ENCODE peak calls at places on chromosomes 4 and X, in ten cellular contexts. One of them, this sample, is unnamed.

GRCh38 chrX:15142084-15142715 is 127.7 kb downstream of the ASB9 start:
- DNase-seq in suprapubic skin: no peak
- DNase-seq in stomach: no peak
- DNase-seq in SK-N-SH: no peak
- DNase-seq in upper lobe of left lung: no peak
- DNase-seq in sigmoid colon: no peak
- DNase-seq in transverse colon: no peak
- DNase-seq in GM12878: no peak
- DNase-seq in tibial nerve: no peak
- DNase-seq in HepG2: peak
- DNase-seq in this sample: no peak

GRCh38 chr4:54844911-54845310 is 187.2 kb downstream of the KIT start:
- DNase-seq in HepG2: no peak
- DNase-seq in transverse colon: no peak
- DNase-seq in stomach: no peak
- DNase-seq in suprapubic skin: no peak
- DNase-seq in sigmoid colon: no peak
- DNase-seq in GM12878: no peak
- DNase-seq in SK-N-SH: no peak
- DNase-seq in tibial nerve: no peak
- DNase-seq in upper lobe of left lung: no peak
- DNase-seq in this sample: no peak

GRCh38 chr4:170090667-170091052 is 904 bp upstream of the AADAT start:
- DNase-seq in stomach: no peak
- DNase-seq in HepG2: no peak
- DNase-seq in sigmoid colon: no peak
- DNase-seq in SK-N-SH: peak
- DNase-seq in tibial nerve: no peak
- DNase-seq in suprapubic skin: no peak
- DNase-seq in transverse colon: no peak
- DNase-seq in upper lobe of left lung: no peak
- DNase-seq in GM12878: no peak
- DNase-seq in this sample: no peak

GRCh38 chr4:185283723-185284122 is 74.3 kb downstream of the SNX25 start:
- DNase-seq in suprapubic skin: no peak
- DNase-seq in SK-N-SH: no peak
- DNase-seq in stomach: no peak
- DNase-seq in transverse colon: no peak
- DNase-seq in sigmoid colon: no peak
- DNase-seq in GM12878: no peak
- DNase-seq in HepG2: no peak
- DNase-seq in tibial nerve: no peak
- DNase-seq in upper lobe of left lung: no peak
- DNase-seq in this sample: no peak

GRCh38 chr4:1772869-1773538 is 20.1 kb upstream of the FGFR3 start:
- DNase-seq in suprapubic skin: no peak
- DNase-seq in sigmoid colon: no peak
- DNase-seq in SK-N-SH: peak
- DNase-seq in upper lobe of left lung: no peak
- DNase-seq in HepG2: no peak
- DNase-seq in stomach: no peak
- DNase-seq in tibial nerve: no peak
- DNase-seq in transverse colon: no peak
- DNase-seq in GM12878: no peak
- DNase-seq in this sample: no peak

GRCh38 chrX:794311-794710 is 163.7 kb downstream of the SHOX start:
- DNase-seq in transverse colon: no peak
- DNase-seq in HepG2: no peak
- DNase-seq in tibial nerve: no peak
- DNase-seq in stomach: no peak
- DNase-seq in upper lobe of left lung: no peak
- DNase-seq in GM12878: no peak
- DNase-seq in sigmoid colon: no peak
- DNase-seq in suprapubic skin: no peak
- DNase-seq in SK-N-SH: no peak
- DNase-seq in this sample: no peak

GRCh38 chrX:112738347-112739033 is 58.8 kb upstream of the LHFPL1 start:
- DNase-seq in sigmoid colon: no peak
- DNase-seq in suprapubic skin: no peak
- DNase-seq in stomach: no peak
- DNase-seq in HepG2: no peak
- DNase-seq in GM12878: no peak
- DNase-seq in tibial nerve: no peak
- DNase-seq in SK-N-SH: no peak
- DNase-seq in upper lobe of left lung: no peak
- DNase-seq in transverse colon: no peak
- DNase-seq in this sample: no peak

GRCh38 chr4:159015862-159016261 is 87.0 kb upstream of the RAPGEF2 start:
- DNase-seq in HepG2: no peak
- DNase-seq in SK-N-SH: no peak
- DNase-seq in tibial nerve: no peak
- DNase-seq in upper lobe of left lung: no peak
- DNase-seq in GM12878: no peak
- DNase-seq in suprapubic skin: no peak
- DNase-seq in transverse colon: no peak
- DNase-seq in sigmoid colon: no peak
- DNase-seq in stomach: no peak
- DNase-seq in this sample: no peak

GRCh38 chr4:92307156-92307555 is 3.4 kb downstream of the GRID2 start:
- DNase-seq in tibial nerve: no peak
- DNase-seq in suprapubic skin: no peak
- DNase-seq in upper lobe of left lung: no peak
- DNase-seq in sigmoid colon: no peak
- DNase-seq in stomach: no peak
- DNase-seq in transverse colon: no peak
- DNase-seq in HepG2: no peak
- DNase-seq in GM12878: no peak
- DNase-seq in SK-N-SH: no peak
- DNase-seq in this sample: no peak

GRCh38 chrX:145178268-145178667 is 69.0 kb upstream of the SPANXN1 start:
- DNase-seq in stomach: no peak
- DNase-seq in tibial nerve: no peak
- DNase-seq in suprapubic skin: no peak
- DNase-seq in HepG2: no peak
- DNase-seq in upper lobe of left lung: no peak
- DNase-seq in SK-N-SH: peak
- DNase-seq in transverse colon: no peak
- DNase-seq in sigmoid colon: no peak
- DNase-seq in GM12878: no peak
- DNase-seq in this sample: no peak

GRCh38 chrX:46572295-46572936 is 1.1 kb upstream of the CHST7 start:
- DNase-seq in sigmoid colon: no peak
- DNase-seq in transverse colon: no peak
- DNase-seq in GM12878: peak
- DNase-seq in upper lobe of left lung: no peak
- DNase-seq in HepG2: no peak
- DNase-seq in suprapubic skin: no peak
- DNase-seq in tibial nerve: no peak
- DNase-seq in stomach: no peak
- DNase-seq in SK-N-SH: no peak
- DNase-seq in this sample: no peak

GRCh38 chr4:82984459-82984858 is 26.2 kb downstream of the LIN54 start:
- DNase-seq in GM12878: no peak
- DNase-seq in tibial nerve: no peak
- DNase-seq in HepG2: peak
- DNase-seq in upper lobe of left lung: no peak
- DNase-seq in SK-N-SH: no peak
- DNase-seq in transverse colon: no peak
- DNase-seq in sigmoid colon: no peak
- DNase-seq in suprapubic skin: no peak
- DNase-seq in stomach: no peak
- DNase-seq in this sample: no peak

GRCh38 chr4:134200811-134201215 is 776 bp downstream of the PABPC4L start:
- DNase-seq in upper lobe of left lung: no peak
- DNase-seq in HepG2: no peak
- DNase-seq in tibial nerve: no peak
- DNase-seq in transverse colon: no peak
- DNase-seq in sigmoid colon: peak
- DNase-seq in suprapubic skin: peak
- DNase-seq in SK-N-SH: no peak
- DNase-seq in stomach: no peak
- DNase-seq in GM12878: no peak
- DNase-seq in this sample: no peak

GRCh38 chrX:114999906-115000305 is 17.5 kb downstream of the IL13RA2 start:
- DNase-seq in SK-N-SH: no peak
- DNase-seq in GM12878: no peak
- DNase-seq in stomach: no peak
- DNase-seq in transverse colon: no peak
- DNase-seq in sigmoid colon: no peak
- DNase-seq in suprapubic skin: no peak
- DNase-seq in tibial nerve: no peak
- DNase-seq in HepG2: no peak
- DNase-seq in upper lobe of left lung: no peak
- DNase-seq in this sample: no peak

GRCh38 chrX:72050011-72050410 is 81.7 kb downstream of the RTL5 start:
- DNase-seq in sigmoid colon: no peak
- DNase-seq in stomach: no peak
- DNase-seq in suprapubic skin: no peak
- DNase-seq in GM12878: no peak
- DNase-seq in HepG2: no peak
- DNase-seq in transverse colon: no peak
- DNase-seq in tibial nerve: no peak
- DNase-seq in upper lobe of left lung: no peak
- DNase-seq in SK-N-SH: no peak
- DNase-seq in this sample: no peak

GRCh38 chr4:116361782-116362181 is 723.6 kb downstream of the TRAM1L1 start:
- DNase-seq in SK-N-SH: no peak
- DNase-seq in HepG2: peak
- DNase-seq in sigmoid colon: no peak
- DNase-seq in GM12878: no peak
- DNase-seq in transverse colon: no peak
- DNase-seq in stomach: no peak
- DNase-seq in upper lobe of left lung: no peak
- DNase-seq in suprapubic skin: no peak
- DNase-seq in tibial nerve: no peak
- DNase-seq in this sample: no peak

GRCh38 chr4:116358633-116359222 is 726.6 kb downstream of the TRAM1L1 start:
- DNase-seq in stomach: peak
- DNase-seq in upper lobe of left lung: peak
- DNase-seq in GM12878: peak
- DNase-seq in tibial nerve: no peak
- DNase-seq in HepG2: peak
- DNase-seq in suprapubic skin: no peak
- DNase-seq in transverse colon: peak
- DNase-seq in SK-N-SH: peak
- DNase-seq in sigmoid colon: no peak
- DNase-seq in this sample: no peak

GRCh38 chr4:116362603-116363002 is 722.8 kb downstream of the TRAM1L1 start:
- DNase-seq in upper lobe of left lung: no peak
- DNase-seq in GM12878: no peak
- DNase-seq in transverse colon: no peak
- DNase-seq in HepG2: no peak
- DNase-seq in tibial nerve: no peak
- DNase-seq in suprapubic skin: no peak
- DNase-seq in sigmoid colon: no peak
- DNase-seq in stomach: no peak
- DNase-seq in SK-N-SH: no peak
- DNase-seq in this sample: no peak

DNA sequence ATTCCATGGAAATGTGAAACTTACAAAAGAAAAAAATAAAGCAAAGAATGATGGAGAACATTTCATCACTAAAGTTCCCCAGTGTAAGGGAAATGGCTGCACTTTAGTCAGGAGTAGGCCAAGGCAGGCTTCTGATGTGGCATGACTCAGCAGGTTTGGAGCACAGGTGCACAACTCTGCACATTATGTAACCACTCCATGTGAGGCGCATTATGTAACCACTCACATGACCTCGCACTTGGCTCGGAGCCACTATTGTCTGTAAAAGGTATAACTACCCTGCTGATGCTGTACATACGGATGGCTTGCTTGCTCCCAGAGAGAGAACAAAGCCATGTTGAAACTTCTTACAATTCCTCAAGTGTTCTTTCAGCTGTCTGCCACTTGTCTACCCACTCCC is 727.6 kb downstream of the TRAM1L1 start:
- DNase-seq in sigmoid colon: no peak
- DNase-seq in HepG2: peak
- DNase-seq in suprapubic skin: no peak
- DNase-seq in stomach: peak
- DNase-seq in transverse colon: peak
- DNase-seq in tibial nerve: no peak
- DNase-seq in upper lobe of left lung: peak
- DNase-seq in SK-N-SH: no peak
- DNase-seq in GM12878: no peak
- DNase-seq in this sample: no peak
- TF ChIP-seq EP300 in sigmoid colon: no peak
- TF ChIP-seq EP300 in HepG2: peak
- TF ChIP-seq EP300 in suprapubic skin: no peak
- TF ChIP-seq EP300 in stomach: no peak
- TF ChIP-seq EP300 in transverse colon: no peak
- TF ChIP-seq EP300 in tibial nerve: no peak
- TF ChIP-seq EP300 in upper lobe of left lung: no peak
- TF ChIP-seq EP300 in SK-N-SH: no peak
- TF ChIP-seq EP300 in GM12878: no peak
- TF ChIP-seq EP300 in this sample: no peak

GRCh38 chr4:15162465-15163283 is 160.4 kb downstream of the CPEB2 start:
- DNase-seq in sigmoid colon: no peak
- DNase-seq in stomach: no peak
- DNase-seq in SK-N-SH: peak
- DNase-seq in transverse colon: no peak
- DNase-seq in suprapubic skin: no peak
- DNase-seq in upper lobe of left lung: no peak
- DNase-seq in tibial nerve: no peak
- DNase-seq in HepG2: peak
- DNase-seq in GM12878: no peak
- DNase-seq in this sample: no peak
- TF ChIP-seq CTCF in sigmoid colon: no peak
- TF ChIP-seq CTCF in stomach: peak
- TF ChIP-seq CTCF in SK-N-SH: peak
- TF ChIP-seq CTCF in transverse colon: no peak
- TF ChIP-seq CTCF in suprapubic skin: no peak
- TF ChIP-seq CTCF in upper lobe of left lung: peak
- TF ChIP-seq CTCF in tibial nerve: peak
- TF ChIP-seq CTCF in HepG2: peak
- TF ChIP-seq CTCF in GM12878: peak
- TF ChIP-seq CTCF in this sample: no peak

GRCh38 chr4:81173213-81173612 is 41.8 kb downstream of the PRKG2 start:
- DNase-seq in tibial nerve: no peak
- DNase-seq in stomach: no peak
- DNase-seq in GM12878: no peak
- DNase-seq in transverse colon: no peak
- DNase-seq in sigmoid colon: no peak
- DNase-seq in upper lobe of left lung: no peak
- DNase-seq in suprapubic skin: no peak
- DNase-seq in HepG2: no peak
- DNase-seq in SK-N-SH: no peak
- DNase-seq in this sample: no peak
- TF ChIP-seq EP300 in tibial nerve: no peak
- TF ChIP-seq EP300 in stomach: no peak
- TF ChIP-seq EP300 in GM12878: no peak
- TF ChIP-seq EP300 in transverse colon: no peak
- TF ChIP-seq EP300 in sigmoid colon: no peak
- TF ChIP-seq EP300 in upper lobe of left lung: no peak
- TF ChIP-seq EP300 in suprapubic skin: no peak
- TF ChIP-seq EP300 in HepG2: no peak
- TF ChIP-seq EP300 in SK-N-SH: no peak
- TF ChIP-seq EP300 in this sample: no peak

DNA sequence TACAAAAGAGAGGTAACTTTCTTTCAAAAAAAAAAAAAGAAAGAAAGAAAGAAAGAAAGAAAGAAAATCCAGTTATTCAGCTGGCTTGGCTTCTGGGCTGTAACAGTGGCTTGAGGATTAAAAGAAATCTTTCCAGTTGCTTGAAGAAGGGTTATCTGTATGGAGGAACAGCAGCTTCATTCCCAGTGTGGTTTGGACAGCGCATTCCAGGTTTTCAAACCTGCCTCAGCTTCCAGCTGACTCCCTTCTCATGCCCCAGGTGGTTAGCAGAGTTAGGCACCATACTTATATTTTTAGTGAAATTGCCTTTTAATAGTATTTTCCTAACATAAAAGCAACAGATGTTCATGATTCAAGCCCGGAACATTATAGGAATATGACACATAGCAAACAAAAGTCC is 48.6 kb downstream of the TMEM164 start:
- DNase-seq in upper lobe of left lung: no peak
- DNase-seq in stomach: no peak
- DNase-seq in sigmoid colon: no peak
- DNase-seq in GM12878: no peak
- DNase-seq in SK-N-SH: no peak
- DNase-seq in suprapubic skin: no peak
- DNase-seq in transverse colon: no peak
- DNase-seq in tibial nerve: no peak
- DNase-seq in HepG2: no peak
- DNase-seq in this sample: no peak
- TF ChIP-seq CTCF in upper lobe of left lung: no peak
- TF ChIP-seq CTCF in stomach: no peak
- TF ChIP-seq CTCF in sigmoid colon: no peak
- TF ChIP-seq CTCF in GM12878: no peak
- TF ChIP-seq CTCF in SK-N-SH: no peak
- TF ChIP-seq CTCF in suprapubic skin: no peak
- TF ChIP-seq CTCF in transverse colon: no peak
- TF ChIP-seq CTCF in tibial nerve: no peak
- TF ChIP-seq CTCF in HepG2: no peak
- TF ChIP-seq CTCF in this sample: no peak

This sample was measured in ovary.